ENCODE peak calls at places on chromosomes 16 and 17, in eight cellular contexts. U, D, I, V, R, S, A and W are unnamed samples.

GRCh38 chr17:15341385-15341849 is at the start of gene TEKT3:
- DNase-seq in U (peak; percentile 83), D (peak; percentile 29), I (peak; percentile 71), V (peak; percentile 91), R (no peak), S (peak; percentile 59), A (no peak), W (no peak)

GRCh38 chr17:31413871-31414589 is 22.6 kb downstream of the RAB11FIP4 start:
- DNase-seq in U (no peak), D (no peak), I (peak; percentile 89), V (no peak), R (no peak), S (peak; percentile 37), A (no peak), W (no peak)

GRCh38 chr16:19672378-19672777 is 45.6 kb downstream of the KNOP1 start:
- DNase-seq in U (no peak), D (no peak), I (peak; percentile 21), V (no peak), R (no peak), S (no peak), A (no peak), W (no peak)

GRCh38 chr17:53088501-53088900 is 734.2 kb upstream of the KIF2B start:
- DNase-seq in U (no peak), D (no peak), I (no peak), V (no peak), R (no peak), S (no peak), A (no peak), W (no peak)

GRCh38 chr17:62597920-62598319 is 29.6 kb upstream of the MRC2 start:
- DNase-seq in U (no peak), D (no peak), I (peak; percentile 82), V (peak; percentile 26), R (no peak), S (no peak), A (no peak), W (no peak)

GRCh38 chr16:79770244-79771064 is 169.9 kb upstream of the MAF start:
- DNase-seq in U (peak; percentile 73), D (peak; percentile 91), I (peak; percentile 95), V (peak; percentile 96), R (no peak), S (peak; percentile 71), A (peak; percentile 45), W (peak; percentile 84)

GRCh38 chr16:26644912-26645543 is 421.7 kb upstream of the C16orf82 start:
- DNase-seq in U (no peak), D (no peak), I (no peak), V (no peak), R (no peak), S (no peak), A (no peak), W (no peak)

GRCh38 chr16:3358884-3359283 is 3.2 kb downstream of the OR2C1 start:
- DNase-seq in U (no peak), D (no peak), I (no peak), V (no peak), R (no peak), S (peak; percentile 31), A (no peak), W (no peak)

GRCh38 chr17:35808240-35808961 is 883 bp upstream of the TAF15 start:
- DNase-seq in U (no peak), D (no peak), I (no peak), V (no peak), R (no peak), S (no peak), A (no peak), W (no peak)

GRCh38 chr16:81767987-81768592 is 11.0 kb upstream of the PLCG2 start:
- DNase-seq in U (no peak), D (no peak), I (no peak), V (no peak), R (peak; percentile 47), S (no peak), A (no peak), W (no peak)

GRCh38 chr16:58820359-58820758 is 86.2 kb upstream of the GOT2 start:
- DNase-seq in U (no peak), D (no peak), I (no peak), V (no peak), R (no peak), S (no peak), A (no peak), W (no peak)

GRCh38 chr16:12625068-12625467 is 178.6 kb downstream of the CPPED1 start:
- DNase-seq in U (no peak), D (no peak), I (no peak), V (no peak), R (no peak), S (no peak), A (no peak), W (no peak)

GRCh38 chr16:55248494-55248893 is 75.5 kb upstream of the IRX6 start:
- DNase-seq in U (no peak), D (no peak), I (no peak), V (no peak), R (no peak), S (no peak), A (no peak), W (peak; percentile 2)

GRCh38 chr16:87117936-87118335 is 199.3 kb downstream of the C16orf95 start:
- DNase-seq in U (no peak), D (no peak), I (no peak), V (no peak), R (no peak), S (no peak), A (no peak), W (no peak)